ENCODE peak calls at places on chromosomes 12 and 14, in ten cellular contexts. N is fibroblast of mammary gland; U is CD8-positive, alpha-beta memory T cell; V is dorsolateral prefrontal cortex; C is AG04450; S is GM23338; E is effector memory CD4-positive, alpha-beta T cell; Y is DND-41; I is prostate gland; T is brain microvascular endothelial cell. M is an unnamed sample.

GRCh38 chr12:94603434-94604068 is 46.8 kb downstream of the TMCC3 start:
- DNase-seq in N (no peak), U (peak; percentile 69), V (no peak), C (no peak), S (peak; percentile 75), E (peak; percentile 2), Y (peak; percentile 24), I (no peak), T (no peak), M (no peak)

GRCh38 chr12:71439613-71440392 is at the start of gene LGR5:
- DNase-seq in N (no peak), U (no peak), V (peak; percentile 27), C (no peak), S (peak; percentile 73), E (no peak), Y (no peak), I (no peak), T (no peak), M (no peak)

GRCh38 chr12:41254004-41254403 is 65.9 kb downstream of the PDZRN4 start:
- DNase-seq in N (no peak), U (no peak), V (no peak), C (no peak), S (no peak), E (no peak), Y (no peak), I (no peak), T (no peak), M (no peak)

GRCh38 chr14:102819176-102819628 is 42.0 kb downstream of the TRAF3 start:
- DNase-seq in N (no peak), U (peak; percentile 75), V (no peak), C (no peak), S (no peak), E (peak; percentile 25), Y (no peak), I (peak; percentile 28), T (no peak), M (no peak)

GRCh38 chr12:29589271-29589670 is 91.8 kb upstream of the OVCH1 start:
- DNase-seq in N (peak; percentile 26), U (no peak), V (no peak), C (peak; percentile 44), S (no peak), E (no peak), Y (no peak), I (no peak), T (no peak), M (no peak)

GRCh38 chr14:38999949-39000348 is 103.1 kb downstream of the SEC23A start:
- DNase-seq in N (no peak), U (no peak), V (no peak), C (no peak), S (no peak), E (no peak), Y (no peak), I (no peak), T (no peak), M (no peak)

GRCh38 chr12:5499566-5500325 is 67.8 kb downstream of the NTF3 start:
- DNase-seq in N (no peak), U (no peak), V (no peak), C (peak; percentile 95), S (no peak), E (no peak), Y (no peak), I (no peak), T (no peak), M (no peak)

GRCh38 chr14:71114580-71114979 is 207.3 kb downstream of the PCNX1 start:
- DNase-seq in N (no peak), U (no peak), V (no peak), C (no peak), S (no peak), E (no peak), Y (no peak), I (no peak), T (no peak), M (no peak)

GRCh38 chr14:91219505-91220389 is 24.8 kb downstream of the GPR68 start:
- DNase-seq in N (no peak), U (no peak), V (no peak), C (no peak), S (no peak), E (no peak), Y (no peak), I (no peak), T (no peak), M (no peak)

GRCh38 chr12:4272014-4272975 is 1.3 kb upstream of the CCND2 start:
- DNase-seq in N (peak; percentile 55), U (peak; percentile 95), V (no peak), C (no peak), S (peak; percentile 94), E (peak; percentile 87), Y (peak; percentile 83), I (peak; percentile 49), T (peak; percentile 25), M (no peak)

GRCh38 chr12:19227880-19228210 is 98.3 kb downstream of the PLEKHA5 start:
- DNase-seq in N (no peak), U (no peak), V (no peak), C (no peak), S (no peak), E (no peak), Y (no peak), I (no peak), T (no peak), M (no peak)

GRCh38 chr12:88579572-88579940 is 715 bp downstream of the KITLG start:
- DNase-seq in N (no peak), U (no peak), V (no peak), C (no peak), S (no peak), E (no peak), Y (no peak), I (peak; percentile 61), T (peak; percentile 13), M (no peak)

GRCh38 chr12:14403711-14404164 is 38.3 kb downstream of the ATF7IP start:
- DNase-seq in N (peak; percentile 69), U (peak; percentile 69), V (peak; percentile 67), C (no peak), S (no peak), E (no peak), Y (no peak), I (no peak), T (peak; percentile 83), M (no peak)

GRCh38 chr14:100237735-100238418 is 1.1 kb upstream of the YY1 start:
- DNase-seq in N (peak; percentile 49), U (peak; percentile 50), V (peak; percentile 52), C (no peak), S (peak; percentile 83), E (no peak), Y (peak; percentile 73), I (peak; percentile 42), T (no peak), M (no peak)

DNA sequence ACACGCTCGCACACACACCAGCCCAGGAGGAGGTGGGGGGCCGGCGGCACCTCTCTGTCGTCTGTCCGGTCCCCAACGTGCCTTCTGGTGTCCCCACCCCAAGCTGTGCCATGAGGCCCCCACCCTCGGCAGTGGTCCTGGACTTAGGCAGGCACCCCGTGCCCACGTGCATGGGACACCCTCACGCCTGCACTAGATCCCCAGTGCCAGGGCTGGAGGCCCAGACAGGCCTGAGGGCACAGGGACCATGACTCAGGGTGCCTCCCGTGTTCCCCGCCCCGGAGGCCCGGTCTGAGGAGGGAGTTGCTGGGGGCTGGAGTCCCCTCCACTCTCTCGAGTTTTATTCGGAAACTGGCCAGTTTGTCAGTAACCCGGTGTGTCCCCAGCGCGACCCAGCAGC is 38.8 kb downstream of the LRCOL1 start:
- DNase-seq in N (no peak), U (no peak), V (no peak), C (no peak), S (no peak), E (no peak), Y (no peak), I (no peak), T (no peak), M (no peak)
- H3K4me3 ChIP-seq in N (no peak overlapping the region), U (no peak overlapping the region), V (no peak overlapping the region), C (no peak overlapping the region), S (no peak overlapping the region), E (no peak overlapping the region), Y (no peak overlapping the region), I (no peak overlapping the region), T (no peak overlapping the region), M (no peak overlapping the region)

GRCh38 chr12:104605685-104606084 is 148.9 kb downstream of the CHST11 start:
- DNase-seq in N (peak; percentile 74), U (no peak), V (no peak), C (no peak), S (peak; percentile 36), E (no peak), Y (no peak), I (no peak), T (no peak), M (peak; percentile 43)
- H3K4me3 ChIP-seq in N (no peak overlapping the region), U (no peak overlapping the region), V (no peak overlapping the region), C (no peak overlapping the region), S (no peak overlapping the region), E (no peak overlapping the region), Y (no peak overlapping the region), I (no peak overlapping the region), T (no peak overlapping the region), M (no peak overlapping the region)

GRCh38 chr14:24309538-24310386 is at the start of gene LTB4R2:
- DNase-seq in N (no peak), U (no peak), V (no peak), C (no peak), S (no peak), E (no peak), Y (no peak), I (peak; percentile 43), T (no peak), M (no peak)

GRCh38 chr14:24310387-24310665 is 386 bp downstream of the LTB4R2 start:
- DNase-seq in N (no peak), U (no peak), V (no peak), C (no peak), S (no peak), E (no peak), Y (no peak), I (no peak), T (no peak), M (no peak)

GRCh38 chr14:24312736-24313507 is 1.6 kb downstream of the LTB4R start:
- DNase-seq in N (no peak), U (peak; percentile 65), V (no peak), C (no peak), S (no peak), E (no peak), Y (no peak), I (no peak), T (peak; percentile 18), M (no peak)

GRCh38 chr14:24311837-24312615 is 724 bp downstream of the LTB4R start:
- DNase-seq in N (peak; percentile 36), U (no peak), V (no peak), C (no peak), S (no peak), E (no peak), Y (no peak), I (peak; percentile 50), T (no peak), M (no peak)

GRCh38 chr14:24310666-24311604 is at the start of gene LTB4R:
- DNase-seq in N (peak; percentile 69), U (peak; percentile 82), V (peak; percentile 69), C (no peak), S (peak; percentile 79), E (peak; percentile 58), Y (no peak), I (peak; percentile 70), T (peak; percentile 36), M (no peak)
- H3K4me3 ChIP-seq in N (peak within 1 kb of the TSS; percentile 15), U (peak within 1 kb of the TSS; percentile 58), V (peak within 1 kb of the TSS; percentile 36), C (peak within 1 kb of the TSS; percentile 20), S (peak within 1 kb of the TSS; percentile 51), E (peak within 1 kb of the TSS; percentile 47), Y (no peak within 1 kb of the TSS), I (peak within 1 kb of the TSS; percentile 39), T (peak within 1 kb of the TSS; percentile 45), M (peak within 1 kb of the TSS; percentile 75)

DNA sequence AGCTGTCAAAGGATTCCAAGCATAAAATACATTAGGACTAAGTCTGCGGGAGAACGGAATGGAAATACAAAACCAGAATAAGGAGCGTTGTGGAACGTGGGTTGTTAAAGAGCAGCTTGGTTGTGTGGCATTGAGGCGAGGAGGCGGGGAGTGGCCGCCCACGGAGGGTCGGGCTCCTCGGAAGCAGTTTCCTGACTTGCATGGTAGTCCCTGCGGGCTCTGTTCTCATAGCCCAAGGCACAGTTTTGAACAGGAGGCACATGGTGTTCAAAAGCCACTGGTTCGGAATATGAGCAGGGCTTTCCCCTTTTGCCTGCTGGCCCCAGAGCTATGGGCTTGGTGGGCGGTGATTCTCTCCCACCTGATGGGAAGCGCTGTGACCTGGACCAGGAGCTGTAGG is 12.2 kb downstream of the DDX51 start:
- DNase-seq in N (no peak), U (no peak), V (no peak), C (no peak), S (no peak), E (no peak), Y (no peak), I (no peak), T (no peak), M (no peak)
- H3K4me3 ChIP-seq in N (no peak overlapping the region), U (no peak overlapping the region), V (no peak overlapping the region), C (no peak overlapping the region), S (no peak overlapping the region), E (no peak overlapping the region), Y (no peak overlapping the region), I (no peak overlapping the region), T (no peak overlapping the region), M (no peak overlapping the region)

M was measured in thoracic aorta.